ENCODE peak calls at places on chromosomes 2 and 18, in seven cellular contexts. F is EL, R is AG09309, U is HCT116, G is cardiac muscle cell, C is NCI-H1105, P is ureter. J is an unnamed sample.

GRCh38 chr18:74373428-74373827 is 57.8 kb downstream of the C18orf63 start:
- DNase-seq in G (no peak), P (no peak), U (no peak), R (no peak), F (no peak), C (no peak), J (no peak)

GRCh38 chr18:74012954-74013630 is 134.5 kb downstream of the FBXO15 start:
- DNase-seq in C (no peak), R (no peak), U (no peak), F (no peak), G (peak; percentile 3), P (no peak), J (no peak)

GRCh38 chr2:105005601-105006000 is 32.3 kb upstream of the MRPS9 start:
- DNase-seq in C (peak; percentile 2), P (no peak), U (no peak), F (no peak), R (no peak), G (no peak), J (no peak)

GRCh38 chr2:230564805-230565779 is 147.6 kb upstream of the CAB39 start:
- DNase-seq in P (no peak), R (peak; percentile 5), G (peak; percentile 61), U (no peak), C (no peak), F (no peak), J (no peak)

GRCh38 chr2:27356056-27356381 is 545 bp downstream of the GTF3C2 start:
- DNase-seq in C (peak; percentile 15), F (peak; percentile 66), P (peak; percentile 70), G (peak; percentile 62), U (no peak), R (no peak), J (peak; percentile 79)

GRCh38 chr2:37414470-37414949 is 70.1 kb downstream of the QPCT start:
- DNase-seq in G (peak; percentile 81), C (peak; percentile 7), R (peak; percentile 54), P (no peak), U (peak; percentile 42), F (peak; percentile 67), J (peak; percentile 38)

GRCh38 chr2:19580830-19581229 is 222.4 kb upstream of the OSR1 start:
- DNase-seq in P (no peak), R (no peak), U (no peak), C (no peak), G (peak; percentile 57), F (peak; percentile 89), J (no peak)

GRCh38 chr2:235468978-235469694 is 24.7 kb upstream of the AGAP1 start:
- DNase-seq in F (peak; percentile 81), C (no peak), P (no peak), U (peak; percentile 67), R (peak; percentile 52), G (peak; percentile 84), J (peak; percentile 19)

GRCh38 chr2:45123521-45124191 is 114.4 kb upstream of the SIX2 start:
- DNase-seq in R (no peak), P (no peak), G (no peak), C (no peak), F (no peak), U (no peak), J (no peak)

GRCh38 chr18:58158459-58158858 is 114.4 kb downstream of the NEDD4L start:
- DNase-seq in C (no peak), P (no peak), R (no peak), F (no peak), G (no peak), U (no peak), J (no peak)

GRCh38 chr2:60998628-60999545 is 18.6 kb upstream of the PEX13 start:
- DNase-seq in P (no peak), C (peak; percentile 28), R (no peak), U (no peak), F (peak; percentile 43), G (peak; percentile 70), J (no peak)

GRCh38 chr2:135817946-135818345 is 19.0 kb downstream of the LCT start:
- DNase-seq in U (no peak), R (no peak), P (no peak), F (peak; percentile 32), G (no peak), C (no peak), J (no peak)

GRCh38 chr18:34817636-34818035 is 107.5 kb downstream of the DTNA start:
- DNase-seq in U (no peak), F (no peak), C (no peak), G (no peak), P (no peak), R (no peak), J (no peak)

GRCh38 chr18:13940326-13940725 is 25.0 kb upstream of the MC2R start:
- DNase-seq in C (no peak), U (no peak), R (no peak), F (no peak), P (no peak), G (no peak), J (no peak)

GRCh38 chr18:79916128-79916494 is 35.3 kb downstream of the SLC66A2 start:
- DNase-seq in P (no peak), R (no peak), G (no peak), U (no peak), C (no peak), F (no peak), J (no peak)

GRCh38 chr18:42028232-42028832 is 73.3 kb downstream of the PIK3C3 start:
- DNase-seq in G (peak; percentile 54), C (no peak), U (no peak), R (no peak), F (peak; percentile 34), P (no peak), J (no peak)

GRCh38 chr2:33168425-33168824 is 221.7 kb downstream of the LTBP1 start:
- DNase-seq in C (no peak), P (no peak), G (no peak), F (no peak), R (no peak), U (no peak), J (peak; percentile 18)

GRCh38 chr2:11647834-11648600 is 22.0 kb downstream of the NTSR2 start:
- DNase-seq in P (no peak), G (peak; percentile 42), U (no peak), C (no peak), R (no peak), F (peak; percentile 17), J (peak; percentile 41)

GRCh38 chr2:216621292-216621691 is 11.9 kb upstream of the IGFBP2 start:
- DNase-seq in G (peak; percentile 15), C (no peak), U (no peak), F (no peak), R (no peak), P (no peak), J (no peak)

GRCh38 chr2:173652731-173653426 is 298.2 kb downstream of the CDCA7 start:
- DNase-seq in G (peak; percentile 91), F (peak; percentile 98), R (peak; percentile 89), U (peak; percentile 95), C (no peak), P (peak; percentile 56), J (peak; percentile 29)

GRCh38 chr2:16039055-16039454 is 98.7 kb downstream of the MYCN start:
- DNase-seq in P (no peak), C (no peak), U (no peak), G (no peak), F (no peak), R (no peak), J (no peak)

GRCh38 chr2:188997276-188997675 is 23.1 kb downstream of the COL3A1 start:
- DNase-seq in R (no peak), F (no peak), U (no peak), G (peak; percentile 74), P (no peak), C (no peak), J (no peak)

GRCh38 chr2:39730685-39731302 is 48.3 kb downstream of the THUMPD2 start:
- DNase-seq in R (no peak), U (peak; percentile 10), G (peak; percentile 49), C (peak; percentile 4), F (peak; percentile 37), P (no peak), J (no peak)

GRCh38 chr2:38505779-38506178 is 96.9 kb downstream of the HNRNPLL start:
- DNase-seq in C (no peak), G (peak; percentile 86), P (peak; percentile 69), F (peak; percentile 71), U (no peak), R (peak; percentile 78), J (no peak)

GRCh38 chr2:211033765-211034164 is 477.4 kb downstream of the CPS1 start:
- DNase-seq in C (no peak), F (no peak), R (no peak), P (no peak), U (peak; percentile 12), G (peak; percentile 9), J (no peak)

GRCh38 chr18:21599585-21600525 is 649 bp downstream of the ESCO1 start:
- DNase-seq in U (no peak), R (no peak), P (peak; percentile 50), F (peak; percentile 23), G (peak; percentile 6), C (peak; percentile 81), J (no peak)

GRCh38 chr2:232235716-232236115 is 142.8 kb upstream of the ALPP start:
- DNase-seq in U (no peak), R (no peak), C (no peak), P (no peak), G (no peak), F (no peak), J (no peak)

GRCh38 chr2:197278804-197279763 is 31.5 kb downstream of the ANKRD44 start:
- DNase-seq in R (no peak), U (no peak), P (no peak), C (no peak), G (no peak), F (no peak), J (no peak)

GRCh38 chr2:24635181-24635580 is 144.1 kb downstream of the NCOA1 start:
- DNase-seq in R (peak; percentile 52), C (no peak), P (no peak), G (no peak), F (no peak), U (no peak), J (no peak)

GRCh38 chr2:118291481-118291880 is 203.2 kb downstream of the INSIG2 start:
- DNase-seq in U (no peak), C (no peak), P (no peak), F (no peak), R (no peak), G (no peak), J (no peak)